ENCODE peak calls at places on chromosomes 5 and 9, in four cellular contexts. A, Y, Q and G are unnamed samples.

GRCh38 chr9:126439402-126439765 is 112.8 kb downstream of the MVB12B start:
- DNase-seq in Y (no peak), A (no peak), Q (no peak), G (no peak)

GRCh38 chr9:7489018-7489417 is 310.6 kb downstream of the DMAC1 start:
- DNase-seq in Y (no peak), A (no peak), Q (no peak), G (no peak)

GRCh38 chr9:38276751-38277439 is 115.6 kb upstream of the ALDH1B1 start:
- DNase-seq in Y (no peak), Q (no peak), A (no peak), G (no peak)

GRCh38 chr5:100615362-100615761 is 80.2 kb downstream of the FAM174A start:
- DNase-seq in A (no peak), Q (no peak), Y (no peak), G (no peak)

GRCh38 chr9:19782005-19782404 is 6.8 kb downstream of the SLC24A2 start:
- DNase-seq in Q (no peak), Y (no peak), A (no peak), G (peak)

GRCh38 chr5:39761199-39761580 is 336.4 kb upstream of the DAB2 start:
- DNase-seq in Y (no peak), A (no peak), Q (no peak), G (no peak)

GRCh38 chr5:142748132-142748531 is 22.0 kb upstream of the ARHGAP26 start:
- DNase-seq in Y (no peak), Q (no peak), A (peak), G (peak)

GRCh38 chr5:38023799-38024198 is 184.0 kb upstream of the GDNF start:
- DNase-seq in Q (no peak), A (peak), Y (no peak), G (no peak)

DNA sequence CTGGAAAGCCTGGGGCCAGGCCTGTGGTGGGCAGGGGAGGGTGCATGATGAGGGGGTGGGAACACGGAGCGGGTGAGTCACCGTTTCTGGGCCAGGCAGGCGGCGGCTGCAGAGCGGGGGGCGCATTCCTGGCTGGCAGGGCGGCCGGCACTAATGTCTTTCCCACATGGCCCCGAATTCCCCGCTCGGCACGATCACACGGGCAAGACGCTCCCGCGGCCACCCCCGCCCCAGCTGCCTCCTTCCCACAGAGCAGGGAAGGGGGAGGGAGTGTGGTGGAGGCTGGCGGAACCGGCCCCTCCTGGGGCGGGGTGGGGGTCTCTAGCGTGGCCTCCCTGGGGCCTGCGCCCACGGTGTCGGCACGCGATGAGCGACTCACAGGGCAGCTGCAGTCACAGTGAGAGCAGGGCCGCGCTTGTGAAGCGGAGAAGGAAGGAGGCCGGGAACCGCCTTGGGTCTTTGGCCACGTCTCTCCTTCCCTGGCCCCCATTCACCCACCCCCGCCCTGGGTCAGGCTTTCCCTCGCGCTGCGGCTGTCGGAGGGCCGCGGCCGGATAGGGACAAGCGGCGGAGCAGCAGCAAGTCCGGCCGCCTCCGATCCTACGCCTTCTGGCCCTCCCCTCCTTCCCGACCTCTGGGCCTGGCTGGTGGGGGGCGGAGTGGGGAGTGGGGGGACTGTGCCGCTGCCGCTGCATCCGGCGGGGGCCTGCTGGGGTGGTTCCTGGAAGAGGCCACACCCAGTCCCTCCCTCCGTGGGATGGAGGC is 48.9 kb downstream of the CXXC5 start:
- DNase-seq in Q (peak), Y (no peak), A (peak), G (peak)
- TF ChIP-seq POLR2AphosphoS5 in Q (peak), Y (no peak), A (peak), G (peak)

GRCh38 chr5:168304349-168304748 is 12.9 kb downstream of the WWC1 start:
- DNase-seq in Q (no peak), Y (no peak), A (no peak), G (no peak)

GRCh38 chr5:168303398-168304020 is 12.1 kb downstream of the WWC1 start:
- DNase-seq in A (no peak), Y (no peak), Q (no peak), G (no peak)

GRCh38 chr5:168300377-168301182 is 9.1 kb downstream of the WWC1 start:
- DNase-seq in Q (no peak), A (no peak), Y (no peak), G (no peak)

GRCh38 chr5:168301593-168302388 is 10.3 kb downstream of the WWC1 start:
- DNase-seq in Y (no peak), A (no peak), Q (no peak), G (no peak)

GRCh38 chr5:168302785-168303184 is 11.3 kb downstream of the WWC1 start:
- DNase-seq in Y (no peak), Q (no peak), A (no peak), G (no peak)
- TF ChIP-seq MYC in Y (no peak), Q (no peak), A (no peak), G (no peak)

DNA sequence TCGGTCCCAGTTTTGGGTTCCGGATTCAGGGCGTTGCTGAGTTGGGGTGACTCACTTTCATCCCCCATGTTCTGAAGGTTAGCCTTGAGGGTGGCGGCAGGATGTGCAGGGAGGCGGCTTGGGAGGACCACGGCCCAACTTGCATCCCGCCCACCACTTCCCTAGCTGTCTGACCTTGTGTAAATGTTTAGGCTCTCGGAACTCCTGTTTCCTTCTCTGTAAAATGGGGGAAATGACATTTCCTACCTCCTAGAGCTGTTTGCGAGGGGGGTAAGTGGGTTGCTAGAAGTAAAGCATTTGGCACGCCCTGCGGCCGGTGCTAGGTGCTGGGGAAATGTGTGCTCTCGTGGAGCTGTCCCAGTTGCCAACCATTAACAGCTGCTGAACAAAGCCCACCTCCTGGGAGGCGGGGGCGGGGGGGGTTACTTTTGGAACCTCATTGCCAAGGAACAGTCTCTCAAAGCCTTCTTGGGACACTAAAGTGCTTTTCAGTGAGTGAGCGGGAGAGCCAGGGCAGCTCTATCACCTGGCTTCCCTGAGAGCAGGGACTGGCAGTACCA is 27.5 kb downstream of the PTGES2 start:
- DNase-seq in Q (peak), Y (no peak), A (no peak), G (peak)
- H3K4me3 ChIP-seq in Q (peak), Y (no peak), A (peak), G (peak)

GRCh38 chr9:31799953-31800609 is 584.4 kb upstream of the ACO1 start:
- DNase-seq in A (peak), Y (peak), Q (no peak), G (peak)
- TF ChIP-seq POLR2AphosphoS5 in A (no peak), Y (no peak), Q (no peak), G (no peak)

GRCh38 chr5:135810188-135810943 is 24.1 kb upstream of the SLC25A48 start:
- DNase-seq in A (no peak), Y (no peak), Q (no peak), G (no peak)
- TF ChIP-seq MYC in A (no peak), Y (no peak), Q (no peak), G (no peak)

GRCh38 chr9:95512751-95513120 is 4.0 kb downstream of the PTCH1 start:
- DNase-seq in Q (no peak), A (no peak), Y (no peak), G (no peak)
- H3K4me3 ChIP-seq in Q (peak), A (no peak), Y (no peak), G (no peak)

GRCh38 chr9:130008577-130008976 is 34.4 kb downstream of the FNBP1 start:
- DNase-seq in A (peak), Q (no peak), Y (no peak), G (no peak)

GRCh38 chr9:130017035-130017909 is 25.7 kb downstream of the FNBP1 start:
- DNase-seq in Q (no peak), A (no peak), Y (no peak), G (no peak)

GRCh38 chr9:130015353-130016019 is 27.5 kb downstream of the FNBP1 start:
- DNase-seq in Q (no peak), A (no peak), Y (no peak), G (no peak)

GRCh38 chr9:130010151-130010988 is 32.6 kb downstream of the FNBP1 start:
- DNase-seq in Q (no peak), A (no peak), Y (no peak), G (no peak)

DNA sequence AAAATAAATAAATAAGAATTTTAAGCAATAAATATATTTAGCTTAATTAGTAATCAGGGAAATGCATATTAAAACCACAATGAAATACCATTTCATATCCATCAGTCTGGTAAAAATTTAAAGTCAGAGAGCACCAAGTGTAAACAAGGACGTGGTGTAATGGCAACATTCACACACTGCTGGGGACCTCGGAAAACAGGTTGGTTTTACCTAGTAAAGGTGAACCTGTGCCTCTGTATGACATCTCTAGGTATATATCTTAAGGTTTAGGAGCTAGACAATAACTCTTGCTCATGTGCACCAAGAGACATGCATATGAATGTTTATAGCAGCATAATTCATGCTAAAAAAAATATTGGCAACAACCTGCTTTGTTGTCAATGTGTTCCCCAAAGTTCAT is 29.7 kb downstream of the FNBP1 start:
- DNase-seq in Y (no peak), Q (no peak), A (no peak), G (no peak)
- TF ChIP-seq POLR2AphosphoS5 in Y (no peak), Q (no peak), A (no peak), G (no peak)

GRCh38 chr9:84993105-84993504 is 323.6 kb downstream of the NTRK2 start:
- DNase-seq in Y (no peak), Q (no peak), A (no peak), G (no peak)

GRCh38 chr9:84998639-84999038 is 329.1 kb downstream of the NTRK2 start:
- DNase-seq in A (no peak), Q (no peak), Y (no peak), G (no peak)

GRCh38 chr9:84996716-84997115 is 327.2 kb downstream of the NTRK2 start:
- DNase-seq in Q (no peak), Y (no peak), A (no peak), G (no peak)

GRCh38 chr9:84997472-84997871 is 327.9 kb downstream of the NTRK2 start:
- DNase-seq in Q (no peak), A (no peak), Y (no peak), G (no peak)

GRCh38 chr9:84996049-84996448 is 326.5 kb downstream of the NTRK2 start:
- DNase-seq in Y (no peak), Q (no peak), A (no peak), G (no peak)
- TF ChIP-seq MYC in Y (no peak), Q (no peak), A (no peak), G (no peak)